ENCODE peak calls at places on chromosomes 13 and 19, in eight cellular contexts. P is naive thymus-derived CD4-positive, alpha-beta T cell; K is testis; A is stomach; N is ascending aorta; S is ovary; Z is colonic mucosa; Q is dorsolateral prefrontal cortex. F is an unnamed sample.

GRCh38 chr19:11179716-11180297 is 17.5 kb downstream of the KANK2 start:
- DNase-seq in P (no peak), K (no peak), A (no peak), N (no peak), S (no peak), Z (no peak), Q (no peak), F (peak; percentile 51)

GRCh38 chr13:79874396-79875360 is 393.7 kb downstream of the NDFIP2 start:
- DNase-seq in P (no peak), K (no peak), A (no peak), N (no peak), S (no peak), Z (no peak), Q (peak; percentile 24), F (peak; percentile 23)

GRCh38 chr19:33664744-33665143 is 43.0 kb downstream of the CHST8 start:
- DNase-seq in P (no peak), K (no peak), A (no peak), N (no peak), S (no peak), Z (no peak), Q (no peak), F (no peak)

GRCh38 chr13:39498471-39499114 is 104.4 kb downstream of the LHFPL6 start:
- DNase-seq in P (no peak), K (no peak), A (no peak), N (no peak), S (no peak), Z (no peak), Q (no peak), F (no peak)

GRCh38 chr19:43534811-43535761 is 2.1 kb downstream of the ZNF575 start:
- DNase-seq in P (no peak), K (peak; percentile 66), A (peak; percentile 68), N (peak; percentile 89), S (peak; percentile 74), Z (peak; percentile 59), Q (peak; percentile 71), F (peak; percentile 94)

GRCh38 chr19:10977773-10978155 is 16.9 kb downstream of the SMARCA4 start:
- DNase-seq in P (no peak), K (no peak), A (no peak), N (no peak), S (no peak), Z (no peak), Q (no peak), F (no peak)

GRCh38 chr13:51297556-51297955 is 41.9 kb upstream of the SERPINE3 start:
- DNase-seq in P (no peak), K (no peak), A (no peak), N (peak; percentile 18), S (no peak), Z (no peak), Q (no peak), F (no peak)

GRCh38 chr13:25288966-25289365 is 1.7 kb upstream of the MTMR6 start:
- DNase-seq in P (no peak), K (no peak), A (no peak), N (no peak), S (no peak), Z (no peak), Q (no peak), F (no peak)

GRCh38 chr19:50796634-50797428 is 6.6 kb downstream of the ACP4 start:
- DNase-seq in P (no peak), K (no peak), A (no peak), N (no peak), S (no peak), Z (no peak), Q (no peak), F (peak; percentile 51)

GRCh38 chr13:32314968-32315254 is 252 bp downstream of the ZAR1L start:
- DNase-seq in P (peak; percentile 74), K (peak; percentile 64), A (peak; percentile 29), N (peak; percentile 73), S (no peak), Z (peak; percentile 33), Q (no peak), F (peak; percentile 79)

GRCh38 chr19:39843919-39844793 is 2.0 kb downstream of the FBL start:
- DNase-seq in P (peak; percentile 59), K (no peak), A (no peak), N (no peak), S (no peak), Z (no peak), Q (no peak), F (no peak)

GRCh38 chr13:42086582-42086981 is 38.1 kb downstream of the DGKH start:
- DNase-seq in P (no peak), K (no peak), A (no peak), N (no peak), S (no peak), Z (no peak), Q (no peak), F (no peak)

GRCh38 chr13:36298535-36299068 is 988 bp upstream of the CCDC169 start:
- DNase-seq in P (no peak), K (peak; percentile 45), A (no peak), N (no peak), S (no peak), Z (no peak), Q (no peak), F (no peak)

GRCh38 chr19:5172859-5173577 is 167.6 kb downstream of the PTPRS start:
- DNase-seq in P (no peak), K (no peak), A (no peak), N (peak; percentile 79), S (no peak), Z (no peak), Q (peak; percentile 26), F (peak; percentile 96)

GRCh38 chr19:690203-690602 is 5.0 kb downstream of the PRSS57 start:
- DNase-seq in P (no peak), K (no peak), A (no peak), N (no peak), S (no peak), Z (no peak), Q (no peak), F (peak; percentile 68)

GRCh38 chr13:72255908-72256307 is 388.9 kb upstream of the DACH1 start:
- DNase-seq in P (no peak), K (peak; percentile 27), A (no peak), N (no peak), S (no peak), Z (peak; percentile 30), Q (no peak), F (no peak)

GRCh38 chr13:68897331-68897730 is 1210.3 kb upstream of the ATXN8OS start:
- DNase-seq in P (no peak), K (no peak), A (no peak), N (no peak), S (no peak), Z (no peak), Q (no peak), F (no peak)

GRCh38 chr19:36267061-36267845 is 52.3 kb downstream of the ZNF146 start:
- DNase-seq in P (no peak), K (no peak), A (no peak), N (no peak), S (no peak), Z (no peak), Q (no peak), F (peak; percentile 78)

GRCh38 chr13:37616131-37616530 is 17.6 kb upstream of the POSTN start:
- DNase-seq in P (no peak), K (no peak), A (no peak), N (no peak), S (no peak), Z (no peak), Q (no peak), F (no peak)
- H3K27ac ChIP-seq in P (no peak overlapping the region), K (no peak overlapping the region), A (no peak overlapping the region), N (no peak overlapping the region), S (no peak overlapping the region), Z (no peak overlapping the region), Q (no peak overlapping the region), F (peak overlapping the region; percentile 92)

GRCh38 chr13:59534806-59535205 is 628.9 kb downstream of the DIAPH3 start:
- DNase-seq in P (no peak), K (no peak), A (no peak), N (no peak), S (no peak), Z (no peak), Q (no peak), F (no peak)
- H3K27ac ChIP-seq in P (no peak overlapping the region), K (no peak overlapping the region), A (no peak overlapping the region), N (no peak overlapping the region), S (no peak overlapping the region), Z (no peak overlapping the region), Q (no peak overlapping the region), F (no peak overlapping the region)

DNA sequence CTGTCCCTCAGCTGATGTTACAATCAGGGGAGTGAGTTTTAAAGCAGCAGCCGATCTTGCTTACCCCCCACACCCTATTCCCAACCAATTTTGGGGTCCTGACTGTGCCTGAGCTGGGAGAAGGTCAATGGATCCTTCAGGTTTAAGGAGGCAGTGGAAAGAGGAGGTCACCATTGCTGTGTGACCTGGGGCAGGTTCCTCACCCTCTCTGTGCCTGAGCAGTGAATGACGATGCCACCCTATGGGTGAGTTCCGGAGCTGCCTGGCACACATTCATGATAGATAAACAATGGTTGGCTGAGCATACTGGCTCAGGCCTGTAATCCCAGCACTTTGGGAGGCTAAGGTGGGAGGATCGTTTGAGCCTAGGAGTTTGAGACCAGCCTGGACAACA is 20.3 kb upstream of the JUND start:
- DNase-seq in P (no peak), K (no peak), A (no peak), N (no peak), S (no peak), Z (no peak), Q (no peak), F (no peak)
- H3K27ac ChIP-seq in P (peak overlapping the region; percentile 64), K (no peak overlapping the region), A (peak overlapping the region; percentile 98), N (peak overlapping the region; percentile 100), S (peak overlapping the region; percentile 59), Z (peak overlapping the region; percentile 37), Q (no peak overlapping the region), F (no peak overlapping the region)

DNA sequence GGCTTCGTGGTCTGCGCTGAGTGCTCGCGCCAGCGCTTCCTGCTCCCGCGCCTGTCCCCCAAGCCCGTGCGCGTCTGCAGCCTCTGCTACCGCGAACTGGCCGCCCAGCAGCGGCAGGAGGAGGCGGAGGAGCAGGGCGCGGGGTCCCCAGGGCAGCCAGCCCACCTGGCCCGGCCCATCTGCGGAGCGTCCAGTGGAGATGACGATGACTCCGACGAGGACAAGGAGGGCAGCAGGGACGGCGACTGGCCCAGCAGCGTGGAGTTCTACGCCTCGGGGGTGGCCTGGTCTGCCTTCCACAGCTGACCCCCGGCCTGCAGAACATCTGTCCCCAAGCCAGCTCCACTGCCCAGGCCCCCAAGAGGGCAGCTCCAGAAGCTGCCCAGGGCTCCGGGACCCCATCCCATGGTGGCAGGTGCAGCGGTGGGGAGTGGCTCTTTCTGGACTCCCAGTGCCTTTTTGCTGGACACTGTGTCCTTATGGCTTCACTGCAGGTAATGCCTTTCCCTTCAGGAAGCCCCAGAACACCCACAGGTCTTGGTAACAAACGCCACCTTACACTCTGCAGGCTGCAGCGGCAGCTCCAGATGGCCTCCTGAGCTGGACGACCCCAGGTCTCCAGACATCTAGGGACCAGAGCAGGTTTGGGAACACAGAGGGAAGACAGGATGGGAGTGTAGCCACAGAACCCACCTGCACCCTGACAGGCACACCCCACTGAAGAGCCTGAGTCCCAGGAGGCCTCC is 9.3 kb downstream of the PLEKHF1 start:
- DNase-seq in P (no peak), K (no peak), A (no peak), N (no peak), S (peak; percentile 8), Z (no peak), Q (no peak), F (peak; percentile 84)
- H3K27ac ChIP-seq in P (peak overlapping the region; percentile 94), K (no peak overlapping the region), A (no peak overlapping the region), N (no peak overlapping the region), S (no peak overlapping the region), Z (no peak overlapping the region), Q (peak overlapping the region; percentile 93), F (no peak overlapping the region)